ENCODE peak calls at places on chromosomes 5 and 9, in ten cellular contexts. B, R, P, N, T, G, E, C, Q and A are unnamed samples.

GRCh38 chr5:35046754-35047153 is 995 bp downstream of the AGXT2 start:
- DNase-seq in B (no peak), R (no peak), P (no peak), N (no peak), T (peak; percentile 87), G (no peak), E (peak; percentile 94), C (no peak), Q (no peak), A (no peak)

GRCh38 chr5:176436641-176437040 is 11.5 kb upstream of the FAF2 start:
- DNase-seq in B (no peak), R (no peak), P (no peak), N (no peak), T (peak; percentile 92), G (no peak), E (peak; percentile 46), C (no peak), Q (no peak), A (no peak)

GRCh38 chr9:125750656-125751035 is 3.5 kb downstream of the PBX3 start:
- DNase-seq in B (no peak), R (no peak), P (no peak), N (no peak), T (no peak), G (no peak), E (no peak), C (peak; percentile 64), Q (no peak), A (no peak)

GRCh38 chr9:94804917-94805544 is 78.5 kb downstream of the AOPEP start:
- DNase-seq in B (no peak), R (no peak), P (no peak), N (peak; percentile 11), T (no peak), G (no peak), E (peak; percentile 35), C (no peak), Q (no peak), A (no peak)

GRCh38 chr9:121499427-121500164 is at the start of gene GGTA1:
- DNase-seq in B (peak; percentile 34), R (peak; percentile 25), P (peak; percentile 57), N (peak; percentile 20), T (peak; percentile 64), G (no peak), E (peak; percentile 32), C (peak; percentile 67), Q (peak; percentile 57), A (no peak)

GRCh38 chr5:2102821-2103776 is 220.4 kb upstream of the IRX4 start:
- DNase-seq in B (no peak), R (no peak), P (no peak), N (no peak), T (no peak), G (no peak), E (no peak), C (no peak), Q (no peak), A (no peak)

GRCh38 chr9:78620764-78621163 is 323.8 kb downstream of the PSAT1 start:
- DNase-seq in B (no peak), R (no peak), P (no peak), N (no peak), T (no peak), G (no peak), E (peak; percentile 83), C (no peak), Q (no peak), A (no peak)

GRCh38 chr5:9775339-9775738 is 145.2 kb upstream of the TAS2R1 start:
- DNase-seq in B (no peak), R (no peak), P (no peak), N (no peak), T (no peak), G (no peak), E (peak; percentile 17), C (no peak), Q (no peak), A (no peak)

GRCh38 chr5:50657044-50657443 is 9.4 kb upstream of the PARP8 start:
- DNase-seq in B (no peak), R (no peak), P (no peak), N (no peak), T (no peak), G (no peak), E (no peak), C (no peak), Q (no peak), A (no peak)

GRCh38 chr9:35650341-35651158 is at the start of gene SIT1:
- DNase-seq in B (no peak), R (no peak), P (no peak), N (no peak), T (no peak), G (peak; percentile 43), E (no peak), C (peak; percentile 75), Q (no peak), A (peak; percentile 59)

GRCh38 chr9:126304207-126304945 is 22.3 kb upstream of the MVB12B start:
- DNase-seq in B (no peak), R (no peak), P (no peak), N (no peak), T (no peak), G (no peak), E (no peak), C (no peak), Q (no peak), A (no peak)

GRCh38 chr5:6820851-6821479 is 107.7 kb downstream of the TENT4A start:
- DNase-seq in B (no peak), R (no peak), P (no peak), N (peak; percentile 25), T (no peak), G (peak; percentile 32), E (peak; percentile 60), C (peak; percentile 80), Q (no peak), A (peak; percentile 60)

GRCh38 chr9:116490321-116490720 is 196.8 kb upstream of the TRIM32 start:
- DNase-seq in B (no peak), R (no peak), P (no peak), N (no peak), T (peak; percentile 17), G (no peak), E (no peak), C (no peak), Q (no peak), A (no peak)

GRCh38 chr9:5783982-5784381 is 48.9 kb downstream of the ERMP1 start:
- DNase-seq in B (no peak), R (no peak), P (no peak), N (peak; percentile 13), T (peak; percentile 54), G (no peak), E (peak; percentile 12), C (no peak), Q (no peak), A (no peak)

GRCh38 chr5:91272858-91273257 is 110.3 kb downstream of the ARRDC3 start:
- DNase-seq in B (no peak), R (no peak), P (no peak), N (no peak), T (peak; percentile 69), G (no peak), E (peak; percentile 33), C (no peak), Q (no peak), A (no peak)

DNA sequence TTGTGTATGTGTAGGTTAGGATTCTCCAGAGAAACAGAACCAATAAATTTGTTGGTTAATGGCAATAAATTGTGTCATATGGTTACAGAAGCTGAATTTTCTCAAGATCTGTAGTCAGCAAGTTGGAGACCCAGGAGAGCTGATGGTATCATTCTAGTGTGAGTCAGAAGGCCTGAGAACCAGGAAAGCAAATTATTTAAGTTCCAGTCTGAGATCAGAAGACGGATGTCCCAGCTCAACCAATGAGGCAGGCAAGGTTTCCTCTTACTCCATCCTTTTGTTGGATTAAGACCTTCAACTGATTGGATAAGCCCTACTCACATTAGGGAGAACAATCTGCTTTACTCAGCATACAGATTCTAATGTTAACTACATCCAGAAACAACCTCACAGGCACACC is 656.3 kb downstream of the ANXA1 start:
- DNase-seq in B (no peak), R (no peak), P (no peak), N (no peak), T (peak; percentile 41), G (no peak), E (no peak), C (no peak), Q (no peak), A (no peak)
- H3K4me3 ChIP-seq in B (no peak overlapping the region), R (no peak overlapping the region), P (no peak overlapping the region), N (no peak overlapping the region), T (no peak overlapping the region), G (no peak overlapping the region), E (no peak overlapping the region), C (no peak overlapping the region), Q (no peak overlapping the region), A (no peak overlapping the region)

GRCh38 chr5:149597618-149598017 is 16.3 kb downstream of the ARHGEF37 start:
- DNase-seq in B (no peak), R (no peak), P (no peak), N (no peak), T (no peak), G (no peak), E (no peak), C (no peak), Q (no peak), A (no peak)
- H3K27ac ChIP-seq in B (no peak overlapping the region), R (peak overlapping the region; percentile 12), P (no peak overlapping the region), N (no peak overlapping the region), T (no peak overlapping the region), G (no peak overlapping the region), E (no peak overlapping the region), C (no peak overlapping the region), Q (no peak overlapping the region), A (no peak overlapping the region)

GRCh38 chr5:141878186-141878770 is at the start of gene PCDH1:
- DNase-seq in B (peak; percentile 41), R (no peak), P (no peak), N (peak; percentile 63), T (peak; percentile 29), G (peak; percentile 25), E (peak; percentile 43), C (peak; percentile 77), Q (peak; percentile 65), A (no peak)

GRCh38 chr5:141877478-141878185 is 578 bp downstream of the PCDH1 start:
- DNase-seq in B (peak; percentile 33), R (no peak), P (no peak), N (peak; percentile 31), T (peak; percentile 36), G (peak; percentile 18), E (peak; percentile 30), C (no peak), Q (peak; percentile 57), A (no peak)

GRCh38 chr5:141875022-141875740 is 3.0 kb downstream of the PCDH1 start:
- DNase-seq in B (no peak), R (no peak), P (no peak), N (no peak), T (no peak), G (no peak), E (no peak), C (peak; percentile 42), Q (no peak), A (no peak)

GRCh38 chr5:141875795-141876627 is 2.2 kb downstream of the PCDH1 start:
- DNase-seq in B (peak; percentile 46), R (no peak), P (peak; percentile 59), N (peak; percentile 93), T (no peak), G (no peak), E (peak; percentile 51), C (peak; percentile 82), Q (peak; percentile 67), A (peak; percentile 26)

GRCh38 chr5:141876628-141877477 is 1.4 kb downstream of the PCDH1 start:
- DNase-seq in B (peak; percentile 51), R (no peak), P (no peak), N (peak; percentile 67), T (peak; percentile 10), G (no peak), E (peak; percentile 50), C (peak; percentile 69), Q (peak; percentile 71), A (no peak)
- H3K4me3 ChIP-seq in B (peak overlapping the region; percentile 88), R (peak overlapping the region; percentile 59), P (peak overlapping the region; percentile 53), N (peak overlapping the region; percentile 84), T (no peak overlapping the region), G (peak overlapping the region; percentile 31), E (peak overlapping the region; percentile 81), C (peak overlapping the region; percentile 98), Q (peak overlapping the region; percentile 36), A (peak overlapping the region; percentile 28)

GRCh38 chr9:119137479-119137878 is 231.8 kb downstream of the BRINP1 start:
- DNase-seq in B (no peak), R (no peak), P (no peak), N (no peak), T (no peak), G (no peak), E (no peak), C (no peak), Q (no peak), A (no peak)
- H3K27ac ChIP-seq in B (no peak overlapping the region), R (no peak overlapping the region), P (no peak overlapping the region), N (no peak overlapping the region), T (no peak overlapping the region), G (no peak overlapping the region), E (no peak overlapping the region), C (no peak overlapping the region), Q (no peak overlapping the region), A (no peak overlapping the region)